ENCODE peak calls at places on chromosomes 5 and 9, in six cellular contexts. H is HCT116, A is colonic mucosa, X is GM12878, R is fibroblast of lung, J is IMR-90. U is an unnamed sample.

GRCh38 chr5:39417979-39418378 is 6.8 kb downstream of the DAB2 start:
- DNase-seq in H (no peak), A (no peak), X (no peak), R (no peak), J (no peak), U (no peak)

GRCh38 chr5:131082034-131082550 is 83.0 kb downstream of the HINT1 start:
- DNase-seq in H (no peak), A (no peak), X (no peak), R (no peak), J (no peak), U (no peak)

GRCh38 chr9:127903557-127904475 is 4.4 kb upstream of the ST6GALNAC6 start:
- DNase-seq in H (no peak), A (peak), X (no peak), R (no peak), J (no peak), U (peak)

GRCh38 chr5:65874241-65874640 is 52.1 kb upstream of the ERBIN start:
- DNase-seq in H (no peak), A (no peak), X (no peak), R (peak), J (peak), U (no peak)

GRCh38 chr5:180670586-180671359 is 21.4 kb upstream of the FLT4 start:
- DNase-seq in H (peak), A (peak), X (peak), R (peak), J (peak), U (peak)

GRCh38 chr9:37938121-37938906 is 34.4 kb upstream of the SLC25A51 start:
- DNase-seq in H (no peak), A (no peak), X (no peak), R (peak), J (peak), U (no peak)

GRCh38 chr5:151251001-151251551 is 1.9 kb upstream of the GM2A start:
- DNase-seq in H (no peak), A (peak), X (peak), R (no peak), J (no peak), U (no peak)

GRCh38 chr5:142973932-142974331 is 203.8 kb downstream of the ARHGAP26 start:
- DNase-seq in H (no peak), A (no peak), X (no peak), R (no peak), J (no peak), U (peak)

GRCh38 chr9:137672907-137673791 is 54.3 kb downstream of the EHMT1 start:
- DNase-seq in H (peak), A (peak), X (peak), R (peak), J (peak), U (peak)

GRCh38 chr5:126508962-126509279 is 85.7 kb downstream of the GRAMD2B start:
- DNase-seq in H (no peak), A (no peak), X (no peak), R (peak), J (no peak), U (no peak)

GRCh38 chr9:127128341-127129072 is 6.1 kb upstream of the ANGPTL2 start:
- DNase-seq in H (no peak), A (peak), X (no peak), R (peak), J (peak), U (no peak)

GRCh38 chr9:127945338-127945737 is 7.7 kb upstream of the DPM2 start:
- DNase-seq in H (no peak), A (no peak), X (no peak), R (no peak), J (no peak), U (no peak)

GRCh38 chr5:156402387-156402921 is 75.5 kb downstream of the SGCD start:
- DNase-seq in H (no peak), A (no peak), X (peak), R (no peak), J (no peak), U (peak)

GRCh38 chr5:67100301-67100700 is 96.3 kb downstream of the CD180 start:
- DNase-seq in H (no peak), A (no peak), X (no peak), R (no peak), J (no peak), U (no peak)

GRCh38 chr9:10706788-10707187 is 94.0 kb upstream of the PTPRD start:
- DNase-seq in H (no peak), A (no peak), X (no peak), R (no peak), J (no peak), U (no peak)

GRCh38 chr9:125908138-125908537 is 161.0 kb downstream of the PBX3 start:
- DNase-seq in H (no peak), A (no peak), X (no peak), R (no peak), J (no peak), U (peak)

GRCh38 chr5:172788771-172789686 is 18.0 kb upstream of the DUSP1 start:
- DNase-seq in H (no peak), A (peak), X (no peak), R (peak), J (no peak), U (peak)

GRCh38 chr5:172596638-172597231 is 44.3 kb upstream of the NEURL1B start:
- DNase-seq in H (no peak), A (no peak), X (no peak), R (no peak), J (no peak), U (no peak)

GRCh38 chr9:76687861-76688374 is 76.3 kb upstream of the PCA3 start:
- DNase-seq in H (peak), A (no peak), X (no peak), R (peak), J (peak), U (no peak)

GRCh38 chr5:138641547-138642298 is 66.5 kb upstream of the HSPA9 start:
- DNase-seq in H (peak), A (peak), X (no peak), R (peak), J (peak), U (peak)

GRCh38 chr5:96837303-96837702 is 29.6 kb upstream of the ERAP1 start:
- DNase-seq in H (no peak), A (no peak), X (no peak), R (no peak), J (no peak), U (no peak)

GRCh38 chr9:3180696-3181048 is 336.8 kb upstream of the PUM3 start:
- DNase-seq in H (no peak), A (no peak), X (no peak), R (no peak), J (no peak), U (no peak)

GRCh38 chr9:98410185-98410697 is 154.8 kb upstream of the TBC1D2 start:
- DNase-seq in H (no peak), A (no peak), X (no peak), R (peak), J (peak), U (peak)

GRCh38 chr5:149938791-149939358 is 5.7 kb downstream of the PDE6A start:
- DNase-seq in H (no peak), A (no peak), X (no peak), R (peak), J (peak), U (no peak)

GRCh38 chr5:115787426-115787825 is 29.0 kb downstream of the CDO1 start:
- DNase-seq in H (no peak), A (no peak), X (no peak), R (no peak), J (no peak), U (no peak)

GRCh38 chr5:33890147-33890546 is 1.6 kb downstream of the ADAMTS12 start:
- DNase-seq in H (no peak), A (no peak), X (no peak), R (peak), J (peak), U (no peak)

GRCh38 chr5:33892419-33893151 is 795 bp upstream of the ADAMTS12 start:
- DNase-seq in H (no peak), A (no peak), X (no peak), R (peak), J (peak), U (no peak)

GRCh38 chr5:33894566-33894965 is 2.8 kb upstream of the ADAMTS12 start:
- DNase-seq in H (no peak), A (no peak), X (no peak), R (no peak), J (peak), U (no peak)

GRCh38 chr5:33890633-33891032 is 1.2 kb downstream of the ADAMTS12 start:
- DNase-seq in H (no peak), A (no peak), X (no peak), R (peak), J (peak), U (peak)

GRCh38 chr5:33891731-33892418 is at the start of gene ADAMTS12:
- DNase-seq in H (no peak), A (peak), X (no peak), R (peak), J (peak), U (peak)
- H3K9ac ChIP-seq in H (no peak), A (no peak), X (peak), R (peak), J (peak), U (peak)

GRCh38 chr5:72269411-72269780 is 50.6 kb downstream of the MRPS27 start:
- DNase-seq in H (no peak), A (no peak), X (no peak), R (no peak), J (no peak), U (no peak)
- TF ChIP-seq CTCF in H (no peak), A (no peak), X (no peak), R (no peak), J (no peak), U (no peak)

GRCh38 chr9:128946544-128946943 is 859 bp downstream of the DOLK start:
- DNase-seq in H (no peak), A (no peak), X (no peak), R (no peak), J (no peak), U (no peak)

GRCh38 chr9:128945798-128946501 is 1.5 kb downstream of the DOLK start:
- DNase-seq in H (no peak), A (no peak), X (no peak), R (no peak), J (no peak), U (no peak)

GRCh38 chr9:128946945-128947422 is 419 bp downstream of the DOLK start:
- DNase-seq in H (no peak), A (no peak), X (no peak), R (peak), J (peak), U (no peak)

GRCh38 chr9:128943832-128944620 is 3.4 kb downstream of the DOLK start:
- DNase-seq in H (no peak), A (no peak), X (no peak), R (no peak), J (no peak), U (no peak)

GRCh38 chr9:128947423-128948310 is at the start of the genes DOLK and NUP188:
- DNase-seq in H (peak), A (peak), X (peak), R (peak), J (peak), U (peak)
- H3K4me3 ChIP-seq in H (peak), A (peak), X (peak), R (peak), J (peak), U (peak)

GRCh38 chr9:438961-439768 is 224.5 kb downstream of the DOCK8 start:
- DNase-seq in H (no peak), A (no peak), X (no peak), R (no peak), J (no peak), U (no peak)

GRCh38 chr9:438066-438465 is 223.4 kb downstream of the DOCK8 start:
- DNase-seq in H (no peak), A (no peak), X (no peak), R (peak), J (peak), U (no peak)

GRCh38 chr9:441131-441530 is 226.5 kb downstream of the DOCK8 start:
- DNase-seq in H (no peak), A (no peak), X (no peak), R (no peak), J (no peak), U (no peak)

GRCh38 chr9:437066-438015 is 222.7 kb downstream of the DOCK8 start:
- DNase-seq in H (no peak), A (no peak), X (no peak), R (peak), J (peak), U (no peak)
- H3K9ac ChIP-seq in H (no peak), A (no peak), X (no peak), R (no peak), J (no peak), U (no peak)

DNA sequence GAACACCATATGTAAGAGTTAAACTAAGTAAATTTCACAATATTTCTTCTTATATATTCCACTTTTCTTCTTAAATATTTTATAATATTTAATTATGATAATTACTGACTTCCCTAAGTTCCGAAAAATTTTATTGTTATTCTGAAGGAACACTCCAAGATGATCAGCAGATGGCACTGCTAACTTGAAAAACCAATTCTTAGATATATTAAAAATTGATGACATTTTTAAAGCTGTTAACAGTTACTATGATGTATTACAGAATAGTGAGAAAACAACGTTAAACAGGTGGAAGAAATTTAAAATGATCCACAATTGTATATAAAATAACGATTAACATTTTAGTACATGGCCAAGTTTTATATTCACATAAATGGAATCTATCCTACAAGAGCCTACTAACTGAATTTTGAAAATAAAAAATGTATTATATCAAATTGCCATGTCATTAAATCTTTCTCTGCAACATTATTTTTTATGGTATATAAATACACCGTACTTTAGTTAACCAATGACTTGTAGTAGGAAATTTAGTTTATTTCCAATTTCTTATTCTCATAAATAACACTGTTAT is 30.1 kb upstream of the MUSK start:
- DNase-seq in H (no peak), A (no peak), X (no peak), R (peak), J (peak), U (no peak)
- TF ChIP-seq CTCF in H (no peak), A (peak), X (peak), R (no peak), J (peak), U (peak)